ENCODE peak calls at places on chromosomes 6 and 20, in five cellular contexts. J, Q, U, P and V are unnamed samples.

GRCh38 chr6:41878246-41878645 is 16.9 kb downstream of the USP49 start:
- DNase-seq in Q (no peak), U (no peak), J (peak; percentile 56), P (no peak), V (no peak)

GRCh38 chr6:44237021-44237812 is 9.7 kb upstream of the HSP90AB1 start:
- DNase-seq in U (no peak), P (peak; percentile 96), Q (peak; percentile 91), J (peak; percentile 91), V (peak; percentile 96)

GRCh38 chr6:81075974-81076373 is 676.5 kb downstream of the TENT5A start:
- DNase-seq in U (no peak), P (peak; percentile 59), J (peak; percentile 31), Q (no peak), V (no peak)

GRCh38 chr6:111592726-111593515 is 12.8 kb downstream of the TRAF3IP2 start:
- DNase-seq in J (no peak), P (peak; percentile 51), U (no peak), Q (no peak), V (no peak)

GRCh38 chr20:18692453-18692852 is 104.6 kb downstream of the DTD1 start:
- DNase-seq in U (no peak), Q (no peak), J (no peak), P (peak; percentile 88), V (no peak)

GRCh38 chr6:160221423-160221822 is 37.2 kb downstream of the SLC22A2 start:
- DNase-seq in U (no peak), Q (no peak), J (peak; percentile 59), P (peak; percentile 4), V (no peak)

GRCh38 chr20:50870572-50871161 is 60.6 kb downstream of the ADNP start:
- DNase-seq in U (no peak), P (no peak), J (no peak), Q (no peak), V (no peak)

GRCh38 chr6:62285612-62286469 is at the start of gene KHDRBS2:
- DNase-seq in P (peak; percentile 75), Q (peak; percentile 97), U (no peak), J (peak; percentile 0), V (no peak)

GRCh38 chr6:53042112-53042511 is 23.1 kb upstream of the FBXO9 start:
- DNase-seq in J (peak; percentile 83), P (no peak), Q (no peak), U (no peak), V (peak; percentile 62)

GRCh38 chr6:16564430-16564829 is 196.8 kb downstream of the ATXN1 start:
- DNase-seq in U (no peak), Q (no peak), P (no peak), J (peak; percentile 20), V (peak; percentile 20)

GRCh38 chr6:125314019-125314581 is 12.3 kb upstream of the HDDC2 start:
- DNase-seq in J (peak; percentile 80), U (no peak), Q (peak; percentile 81), P (peak; percentile 88), V (peak; percentile 57)

GRCh38 chr6:49713346-49713745 is at the start of gene CRISP2:
- DNase-seq in Q (no peak), U (no peak), J (no peak), P (peak; percentile 88), V (no peak)

GRCh38 chr6:21987501-21987957 is 309.3 kb downstream of the PRL start:
- DNase-seq in P (no peak), Q (no peak), J (peak; percentile 97), U (no peak), V (peak; percentile 71)

GRCh38 chr6:81166770-81167169 is 585.7 kb downstream of the TENT5A start:
- DNase-seq in P (no peak), U (no peak), Q (no peak), J (peak; percentile 41), V (peak; percentile 3)

GRCh38 chr6:73657201-73657600 is 3.4 kb upstream of the SLC17A5 start:
- DNase-seq in Q (no peak), U (no peak), J (no peak), P (no peak), V (no peak)

GRCh38 chr6:118968416-118968815 is 33.5 kb upstream of the MCM9 start:
- DNase-seq in U (no peak), J (peak; percentile 50), P (peak; percentile 49), Q (no peak), V (no peak)

GRCh38 chr20:43243672-43244269 is 54.1 kb upstream of the PTPRT start:
- DNase-seq in U (no peak), J (no peak), P (no peak), Q (peak; percentile 38), V (no peak)

GRCh38 chr6:36827261-36828079 is 11.8 kb downstream of the CPNE5 start:
- DNase-seq in U (no peak), P (peak; percentile 83), J (peak; percentile 95), Q (no peak), V (no peak)

GRCh38 chr20:19817017-19817416 is 59.0 kb downstream of the RIN2 start:
- DNase-seq in U (no peak), J (peak; percentile 98), Q (no peak), P (no peak), V (peak; percentile 25)